ENCODE peak calls at places on chromosomes 7 and 10, in nine cellular contexts. Y is lower leg skin, Q is A549, J is esophagus muscularis mucosa, R is ovary, K is body of pancreas, N is prostate gland, T is HCT116, B is heart left ventricle. I is an unnamed sample.

GRCh38 chr7:91780526-91780925 is 100.0 kb downstream of the MTERF1 start:
- DNase-seq in N (no peak), T (no peak), J (no peak), Y (no peak), R (no peak), B (no peak), K (no peak), Q (no peak), I (no peak)

GRCh38 chr10:126088144-126088543 is 191.8 kb downstream of the FANK1 start:
- DNase-seq in J (no peak), T (no peak), B (no peak), K (no peak), Q (no peak), Y (no peak), R (peak; percentile 29), N (no peak), I (no peak)

GRCh38 chr7:139105037-139105382 is 4.5 kb downstream of the ZC3HAV1 start:
- DNase-seq in T (no peak), B (no peak), J (no peak), R (no peak), K (no peak), Q (no peak), N (no peak), Y (no peak), I (peak; percentile 62)

GRCh38 chr7:75696263-75697037 is 42.3 kb downstream of the HIP1 start:
- DNase-seq in Y (no peak), T (no peak), J (no peak), B (no peak), K (no peak), Q (no peak), N (no peak), R (no peak), I (no peak)

GRCh38 chr7:99001482-99002145 is 123.3 kb downstream of the TRRAP start:
- DNase-seq in R (no peak), J (no peak), B (no peak), Q (no peak), Y (no peak), T (no peak), K (no peak), N (no peak), I (no peak)

GRCh38 chr7:44163591-44163990 is 22.5 kb upstream of the MYL7 start:
- DNase-seq in B (no peak), T (no peak), R (no peak), N (no peak), Q (no peak), Y (no peak), J (no peak), K (no peak), I (no peak)

GRCh38 chr10:88322336-88323063 is 260.6 kb downstream of the RNLS start:
- DNase-seq in T (no peak), R (no peak), Q (no peak), B (no peak), Y (no peak), K (no peak), N (no peak), J (no peak), I (no peak)

GRCh38 chr10:95234951-95235350 is 40.9 kb downstream of the ACSM6 start:
- DNase-seq in J (no peak), N (no peak), R (no peak), T (no peak), Q (no peak), Y (no peak), B (no peak), K (no peak), I (no peak)

GRCh38 chr10:92573091-92573797 is 649 bp downstream of the IDE start:
- DNase-seq in K (peak; percentile 37), B (peak; percentile 26), R (no peak), T (no peak), J (no peak), Y (no peak), N (peak; percentile 10), Q (peak; percentile 59), I (peak; percentile 73)

GRCh38 chr10:99276848-99277486 is 41.3 kb upstream of the HPSE2 start:
- DNase-seq in R (no peak), J (no peak), Y (no peak), K (no peak), T (peak; percentile 46), B (no peak), N (no peak), Q (peak; percentile 13), I (peak; percentile 62)

GRCh38 chr7:144656960-144657359 is 178.9 kb downstream of the TPK1 start:
- DNase-seq in R (no peak), Q (no peak), K (no peak), Y (no peak), T (no peak), J (no peak), B (no peak), N (no peak), I (no peak)

GRCh38 chr10:100998991-100999741 is 442 bp upstream of the LZTS2 start:
- DNase-seq in T (no peak), J (peak; percentile 95), Q (peak; percentile 84), R (peak; percentile 91), N (peak; percentile 72), K (peak; percentile 81), B (peak; percentile 88), Y (peak; percentile 66), I (peak; percentile 83)

GRCh38 chr10:101000602-101000991 is 989 bp downstream of the LZTS2 start:
- DNase-seq in R (peak; percentile 63), T (no peak), N (no peak), J (no peak), Q (no peak), B (no peak), Y (no peak), K (no peak), I (no peak)

GRCh38 chr10:100999742-101000601 is at the start of gene LZTS2:
- DNase-seq in K (peak; percentile 42), J (no peak), N (peak; percentile 70), Y (no peak), R (no peak), T (no peak), Q (no peak), B (no peak), I (peak; percentile 42)

GRCh38 chr10:101002456-101002855 is 2.8 kb downstream of the LZTS2 start:
- DNase-seq in B (no peak), R (peak; percentile 39), K (no peak), Q (no peak), Y (no peak), T (no peak), N (no peak), J (no peak), I (no peak)

DNA sequence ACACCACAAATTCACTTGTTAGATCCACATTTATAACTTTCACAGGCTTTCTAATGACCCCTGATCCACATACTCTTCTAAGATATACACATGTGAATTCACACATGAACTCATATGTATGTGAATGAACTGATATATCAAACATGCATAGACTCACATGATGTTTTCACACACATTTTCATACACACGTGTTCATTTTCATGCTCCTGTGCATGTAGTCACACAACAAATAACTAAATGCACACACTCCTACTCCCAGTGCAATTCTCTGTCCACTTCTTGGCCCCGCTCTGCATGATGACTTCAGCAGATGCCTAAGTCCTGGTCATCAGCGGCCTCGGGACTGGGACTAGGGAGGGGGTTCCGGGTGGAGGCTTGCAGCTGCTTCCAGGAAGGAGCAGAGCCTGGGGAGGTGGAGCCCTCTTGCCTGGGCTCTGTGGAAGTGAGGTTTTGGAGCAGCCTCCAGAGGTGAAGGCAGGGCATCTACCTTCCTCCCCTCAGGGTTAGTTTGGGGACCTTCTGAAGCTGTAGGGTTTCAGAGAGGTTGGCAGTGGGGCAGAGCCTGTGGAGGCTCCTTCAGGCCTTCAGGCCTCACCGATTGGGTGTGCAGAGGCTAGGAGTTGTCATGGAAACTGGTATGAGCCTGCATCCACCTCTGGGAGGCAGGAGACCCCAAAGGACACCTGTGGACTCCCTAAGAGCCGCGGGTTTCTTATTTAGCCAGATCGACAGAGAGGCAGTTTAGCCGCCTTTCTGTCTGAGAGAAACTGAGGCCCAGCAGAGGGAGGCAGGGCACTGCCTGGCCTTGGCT is 1.8 kb downstream of the LZTS2 start:
- DNase-seq in R (peak; percentile 83), N (peak; percentile 58), Q (no peak), B (peak; percentile 95), K (peak; percentile 81), Y (peak; percentile 87), J (peak; percentile 97), T (no peak), I (peak; percentile 46)
- TF ChIP-seq POLR2A in R (peak; percentile 78), N (peak; percentile 78), Q (no peak), B (peak; percentile 34), K (peak; percentile 49), Y (no peak), J (peak; percentile 63), T (no peak), I (no peak)

GRCh38 chr10:132461683-132462231 is 64.8 kb downstream of the PWWP2B start:
- DNase-seq in N (no peak), T (no peak), K (peak; percentile 45), Y (no peak), B (no peak), J (no peak), Q (no peak), R (no peak), I (no peak)
- TF ChIP-seq POLR2A in N (no peak), T (no peak), K (no peak), Y (no peak), B (no peak), J (no peak), Q (no peak), R (no peak), I (no peak)

DNA sequence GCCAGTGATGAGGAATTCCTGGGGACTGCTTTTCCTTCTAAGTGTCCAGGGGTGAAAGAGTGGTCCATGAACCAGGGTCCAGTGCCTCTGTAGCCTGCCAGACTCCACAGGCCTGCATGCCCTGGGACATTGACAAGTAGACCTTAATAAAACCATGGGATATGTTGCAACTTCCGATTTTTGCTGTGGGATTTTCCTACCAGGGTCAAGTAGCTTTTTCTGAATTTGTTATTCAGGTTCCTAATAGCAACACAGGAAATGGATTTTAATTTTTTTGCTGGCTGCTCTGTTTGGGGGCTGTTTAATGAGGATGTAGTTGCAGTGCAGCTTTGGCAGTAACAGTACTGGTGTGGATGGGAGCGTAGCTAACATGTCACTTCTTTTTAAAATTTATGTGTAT is 42.1 kb downstream of the WBP1L start:
- DNase-seq in Y (no peak), Q (no peak), N (no peak), B (peak; percentile 43), T (no peak), K (no peak), J (no peak), R (no peak), I (no peak)
- TF ChIP-seq POLR2A in Y (no peak), Q (no peak), N (no peak), B (no peak), T (no peak), K (no peak), J (no peak), R (no peak), I (no peak)

GRCh38 chr10:13706604-13707003 is 119.8 kb downstream of the PRPF18 start:
- DNase-seq in J (no peak), B (no peak), Y (no peak), Q (no peak), R (no peak), T (no peak), N (peak; percentile 36), K (no peak), I (peak; percentile 46)

GRCh38 chr10:13705526-13706169 is 118.9 kb downstream of the PRPF18 start:
- DNase-seq in R (no peak), Y (no peak), N (no peak), B (peak; percentile 51), Q (no peak), T (no peak), K (peak; percentile 17), J (no peak), I (peak; percentile 92)

GRCh38 chr10:13708256-13708990 is 121.7 kb downstream of the PRPF18 start:
- DNase-seq in R (no peak), T (no peak), Y (no peak), B (no peak), Q (no peak), K (peak; percentile 30), J (no peak), N (peak; percentile 77), I (no peak)

GRCh38 chr10:13706175-13706574 is 119.4 kb downstream of the PRPF18 start:
- DNase-seq in K (no peak), N (no peak), T (no peak), Y (no peak), Q (no peak), J (no peak), R (no peak), B (no peak), I (no peak)

GRCh38 chr10:13707156-13707881 is 120.6 kb downstream of the PRPF18 start:
- DNase-seq in T (no peak), B (peak; percentile 90), Q (peak; percentile 61), J (no peak), K (peak; percentile 77), Y (peak; percentile 75), R (peak; percentile 76), N (peak; percentile 77), I (peak; percentile 82)
- TF ChIP-seq POLR2A in T (no peak), B (no peak), Q (peak; percentile 34), J (no peak), K (peak; percentile 79), Y (no peak), R (no peak), N (no peak), I (peak; percentile 23)